ENCODE peak calls at places on chromosomes 4 and X, in eight cellular contexts. O, L, B, K, I, H, W and D are unnamed samples.

GRCh38 chrX:12383196-12383595 is 244.9 kb downstream of the FRMPD4 start:
- DNase-seq in H (no peak), I (no peak), W (no peak), O (peak), K (peak), B (no peak), L (no peak), D (no peak)

GRCh38 chr4:56786955-56787354 is 34.5 kb downstream of the SPINK2 start:
- DNase-seq in W (peak), H (no peak), I (no peak), B (peak), L (peak), K (peak), O (no peak), D (peak)

GRCh38 chr4:76755756-76756155 is 142.2 kb downstream of the SOWAHB start:
- DNase-seq in W (no peak), O (no peak), I (no peak), B (no peak), K (no peak), L (no peak), H (no peak), D (no peak)

GRCh38 chrX:97384685-97385084 is 501.0 kb downstream of the RPA4 start:
- DNase-seq in W (no peak), H (no peak), B (no peak), I (no peak), L (no peak), K (no peak), O (no peak), D (no peak)

GRCh38 chr4:53801373-53801772 is 210.1 kb upstream of the LNX1 start:
- DNase-seq in O (no peak), H (no peak), I (no peak), K (no peak), B (no peak), W (no peak), L (no peak), D (no peak)

GRCh38 chr4:99389606-99390005 is 37.1 kb upstream of the ADH1C start:
- DNase-seq in O (no peak), B (no peak), W (no peak), L (peak), K (no peak), H (no peak), I (no peak), D (no peak)

GRCh38 chr4:127997534-127998388 is 32.6 kb downstream of the ABHD18 start:
- DNase-seq in H (no peak), K (no peak), W (no peak), L (peak), O (no peak), I (no peak), B (peak), D (peak)

GRCh38 chr4:174318829-174319764 is 35.4 kb downstream of the CEP44 start:
- DNase-seq in W (no peak), L (peak), O (peak), H (peak), B (peak), I (no peak), K (peak), D (peak)

GRCh38 chrX:125694171-125694570 is 374.5 kb downstream of the TEX13C start:
- DNase-seq in B (no peak), I (no peak), O (no peak), L (no peak), H (no peak), W (no peak), K (no peak), D (no peak)

GRCh38 chr4:74441744-74442143 is 3.2 kb upstream of the AREG start:
- DNase-seq in B (no peak), H (no peak), K (no peak), I (no peak), W (no peak), L (no peak), O (no peak), D (peak)

GRCh38 chr4:70399319-70399718 is 1.6 kb downstream of the OPRPN start:
- DNase-seq in K (no peak), W (no peak), B (no peak), O (no peak), L (no peak), H (no peak), I (no peak), D (peak)

GRCh38 chr4:78596111-78596742 is 44.7 kb downstream of the ANXA3 start:
- DNase-seq in B (no peak), O (no peak), H (no peak), I (no peak), W (no peak), K (no peak), L (no peak), D (no peak)

GRCh38 chr4:1179976-1180375 is 7.6 kb upstream of the SPON2 start:
- DNase-seq in O (no peak), B (no peak), W (no peak), L (no peak), K (no peak), I (no peak), H (no peak), D (no peak)

GRCh38 chr4:1180663-1181062 is 8.3 kb upstream of the SPON2 start:
- DNase-seq in H (no peak), O (no peak), W (no peak), B (no peak), L (no peak), K (no peak), I (no peak), D (no peak)

GRCh38 chr4:1182313-1182712 is 9.9 kb upstream of the SPON2 start:
- DNase-seq in O (no peak), K (no peak), H (no peak), W (no peak), B (no peak), L (no peak), I (no peak), D (no peak)

GRCh38 chr4:1187182-1187581 is 14.8 kb upstream of the SPON2 start:
- DNase-seq in O (no peak), I (no peak), L (peak), H (no peak), W (no peak), K (no peak), B (no peak), D (no peak)

GRCh38 chr4:1183985-1184773 is 11.8 kb upstream of the SPON2 start:
- DNase-seq in B (peak), I (no peak), W (peak), O (no peak), H (no peak), L (peak), K (no peak), D (no peak)
- H3K4me3 ChIP-seq in B (no peak), I (no peak), W (no peak), O (no peak), H (no peak), L (peak), K (no peak), D (no peak)

DNA sequence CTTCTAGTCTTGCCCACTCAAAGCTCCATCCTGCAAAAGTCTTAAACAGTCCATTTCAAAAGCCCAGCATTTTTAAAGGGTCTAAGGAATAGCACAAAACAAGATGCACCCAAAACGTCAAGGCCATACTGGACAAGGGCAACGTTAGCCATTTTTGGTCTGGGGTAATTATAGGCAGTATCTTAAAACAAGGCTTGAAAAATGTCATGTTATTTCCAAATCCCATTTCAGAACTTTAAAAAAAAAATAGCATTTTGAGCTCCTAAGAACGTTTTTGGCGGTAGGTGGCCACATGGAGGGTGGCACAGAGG is 584 bp upstream of the TMEM165 start:
- DNase-seq in B (no peak), W (no peak), K (no peak), O (no peak), L (no peak), H (no peak), I (no peak), D (no peak)
- TF ChIP-seq CTCF in B (no peak), W (no peak), K (no peak), O (no peak), L (peak), H (no peak), I (peak), D (no peak)

GRCh38 chrX:17828156-17828555 is 32.9 kb downstream of the RAI2 start:
- DNase-seq in L (no peak), O (no peak), B (no peak), K (no peak), W (no peak), I (no peak), H (no peak), D (no peak)

GRCh38 chrX:17829526-17829925 is 31.6 kb downstream of the RAI2 start:
- DNase-seq in H (no peak), O (no peak), W (no peak), I (no peak), B (no peak), K (no peak), L (peak), D (no peak)

GRCh38 chrX:17824980-17825379 is 36.1 kb downstream of the RAI2 start:
- DNase-seq in B (no peak), H (no peak), L (peak), I (no peak), W (no peak), O (no peak), K (no peak), D (no peak)

GRCh38 chrX:17830211-17830610 is 30.9 kb downstream of the RAI2 start:
- DNase-seq in W (no peak), I (no peak), H (no peak), L (no peak), O (no peak), K (no peak), B (no peak), D (no peak)

DNA sequence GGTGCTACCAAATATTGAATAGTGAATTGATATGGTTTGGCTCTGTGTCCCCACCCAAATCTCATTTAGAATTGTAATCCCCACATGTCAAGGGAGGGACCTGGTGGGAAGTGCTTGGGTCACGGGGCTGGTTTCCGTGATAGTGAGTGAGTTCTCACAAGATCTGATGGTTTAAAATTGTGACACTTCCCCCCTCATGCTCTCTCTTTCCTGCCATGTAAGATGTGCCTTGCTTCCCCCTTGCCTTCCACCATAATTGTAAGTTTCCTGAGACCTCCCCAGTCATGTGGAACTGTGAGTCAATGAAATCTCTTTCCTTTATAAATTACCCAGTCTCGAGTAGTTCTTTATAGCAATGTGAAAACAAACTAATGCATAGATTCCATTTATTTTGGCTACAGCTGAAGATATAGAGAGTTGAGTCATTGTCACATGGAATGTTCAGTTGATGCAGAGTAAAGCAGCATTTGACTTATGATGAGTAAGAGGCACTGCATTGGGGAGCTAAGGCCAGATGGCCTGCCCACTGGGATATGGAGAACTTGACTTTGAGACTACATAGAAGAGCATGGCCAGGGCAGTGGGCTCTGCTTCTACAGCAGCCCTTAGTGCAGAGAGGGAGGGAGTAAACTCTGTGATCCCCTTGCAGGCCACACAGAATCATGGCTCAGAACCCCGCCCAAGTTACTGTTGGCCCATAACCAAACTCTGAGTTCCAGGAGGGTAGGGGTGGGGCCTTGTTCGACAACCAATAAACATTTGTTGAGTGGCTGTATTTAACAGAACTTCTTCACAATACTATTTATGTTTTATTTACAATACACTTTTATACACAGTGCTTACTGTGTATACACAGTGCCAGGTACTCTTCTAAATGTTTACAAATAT is 34.2 kb downstream of the RAI2 start:
- DNase-seq in L (peak), O (no peak), W (no peak), B (no peak), I (no peak), K (no peak), H (no peak), D (peak)
- H3K4me3 ChIP-seq in L (no peak), O (no peak), W (no peak), B (no peak), I (no peak), K (no peak), H (no peak), D (no peak)

GRCh38 chr4:15755321-15755750 is 22.8 kb upstream of the CD38 start:
- DNase-seq in K (no peak), L (peak), I (no peak), O (no peak), H (no peak), W (no peak), B (peak), D (peak)

GRCh38 chr4:15755781-15756180 is 22.3 kb upstream of the CD38 start:
- DNase-seq in I (no peak), O (no peak), L (no peak), H (no peak), B (no peak), W (no peak), K (no peak), D (no peak)

GRCh38 chr4:15757084-15757483 is 21.0 kb upstream of the CD38 start:
- DNase-seq in O (no peak), I (no peak), H (no peak), L (no peak), W (no peak), B (no peak), K (no peak), D (no peak)

GRCh38 chr4:15758294-15758693 is 19.8 kb upstream of the CD38 start:
- DNase-seq in O (no peak), I (no peak), B (no peak), H (no peak), K (no peak), W (no peak), L (no peak), D (no peak)

DNA sequence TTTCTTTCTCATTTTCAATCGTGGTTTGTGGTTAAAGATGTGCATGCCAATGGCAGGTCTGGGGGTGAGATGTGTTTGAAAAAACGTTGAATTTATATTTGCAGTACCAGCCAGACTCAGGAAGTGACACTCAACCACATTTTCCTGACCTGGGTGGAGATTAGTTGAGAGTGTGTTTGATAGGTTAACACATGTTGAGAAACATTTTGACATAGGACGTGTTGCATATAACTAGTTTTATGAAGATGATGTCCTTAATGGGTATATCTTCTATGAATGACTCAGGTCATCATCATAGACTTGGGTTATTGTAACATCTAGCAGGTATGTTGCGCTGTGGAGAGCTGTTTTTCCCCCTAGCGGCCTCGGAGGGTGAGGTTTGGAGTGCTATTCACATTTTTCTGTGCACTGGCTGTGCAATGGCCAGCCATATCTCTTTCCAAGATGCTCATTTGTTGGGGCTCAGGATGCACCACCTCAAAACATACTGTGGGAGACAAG is 21.7 kb upstream of the CD38 start:
- DNase-seq in I (no peak), O (no peak), K (no peak), L (peak), H (peak), B (peak), W (no peak), D (peak)
- TF ChIP-seq CTCF in I (no peak), O (no peak), K (no peak), L (no peak), H (peak), B (peak), W (peak), D (peak)

GRCh38 chr4:15961778-15962510 is 1.0 kb downstream of the FGFBP2 start:
- DNase-seq in H (no peak), L (no peak), B (no peak), K (no peak), I (no peak), W (no peak), O (no peak), D (no peak)
- H3K4me3 ChIP-seq in H (no peak), L (no peak), B (no peak), K (no peak), I (no peak), W (no peak), O (no peak), D (no peak)

GRCh38 chr4:186935881-186936280 is 212.2 kb upstream of the FAT1 start:
- DNase-seq in L (no peak), K (no peak), H (no peak), O (no peak), B (no peak), I (no peak), W (no peak), D (peak)

GRCh38 chr4:186934841-186935443 is 211.3 kb upstream of the FAT1 start:
- DNase-seq in L (no peak), W (no peak), H (no peak), B (no peak), O (no peak), K (no peak), I (no peak), D (peak)

GRCh38 chr4:186934255-186934654 is 210.6 kb upstream of the FAT1 start:
- DNase-seq in L (no peak), H (no peak), W (no peak), K (no peak), O (no peak), I (no peak), B (no peak), D (no peak)

GRCh38 chr4:186939226-186939625 is 215.6 kb upstream of the FAT1 start:
- DNase-seq in O (no peak), H (no peak), B (no peak), W (no peak), K (peak), L (no peak), I (no peak), D (no peak)

DNA sequence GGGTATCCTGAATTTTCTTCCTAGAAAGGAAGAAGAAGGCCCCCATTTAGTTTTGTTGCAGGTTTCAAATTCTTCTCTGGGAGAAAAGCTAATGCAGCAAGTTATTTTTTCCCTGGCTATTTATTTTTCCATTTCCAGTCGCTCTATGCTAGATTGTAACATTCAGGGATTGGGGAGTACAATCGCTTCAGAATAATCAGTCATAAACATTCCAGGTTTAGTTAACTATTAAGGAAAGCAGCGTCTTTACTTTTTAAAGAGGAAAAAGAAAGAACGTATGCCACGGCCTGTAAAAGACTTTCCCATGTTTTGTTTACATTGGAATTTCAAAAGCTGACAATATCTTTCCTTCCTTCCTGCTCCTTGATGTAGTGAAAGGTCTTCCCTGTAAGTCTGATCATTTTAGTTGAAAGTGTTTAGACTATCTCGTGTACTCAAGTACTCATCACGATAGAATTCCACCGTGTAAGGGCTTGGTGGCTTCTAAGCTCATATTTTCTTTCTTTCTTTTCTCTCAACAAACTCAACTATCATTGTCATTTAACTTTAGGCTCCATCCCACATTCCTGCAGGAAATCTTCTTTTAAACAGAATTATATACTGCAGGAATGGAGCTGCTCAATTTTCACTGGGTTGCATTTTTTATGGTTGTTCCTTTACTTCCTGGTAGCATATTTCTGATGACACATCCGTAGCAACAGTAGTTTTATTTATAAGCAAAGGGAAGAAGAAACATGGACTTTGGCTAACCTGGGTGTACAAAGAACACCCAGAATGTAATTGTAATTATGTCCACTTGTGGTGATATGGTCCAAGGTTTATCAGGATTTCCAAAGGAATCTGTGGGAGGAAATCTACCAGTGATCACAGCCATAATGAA is 213.1 kb upstream of the FAT1 start:
- DNase-seq in L (peak), H (peak), O (no peak), I (peak), W (no peak), K (no peak), B (peak), D (peak)
- TF ChIP-seq CTCF in L (peak), H (peak), O (no peak), I (peak), W (no peak), K (no peak), B (peak), D (peak)

GRCh38 chrX:152206426-152206825 is 68.0 kb upstream of the MAGEA10 start:
- DNase-seq in B (no peak), I (no peak), H (no peak), W (no peak), O (no peak), L (no peak), K (no peak), D (no peak)
- H3K4me3 ChIP-seq in B (no peak), I (no peak), H (no peak), W (no peak), O (no peak), L (no peak), K (no peak), D (no peak)

DNA sequence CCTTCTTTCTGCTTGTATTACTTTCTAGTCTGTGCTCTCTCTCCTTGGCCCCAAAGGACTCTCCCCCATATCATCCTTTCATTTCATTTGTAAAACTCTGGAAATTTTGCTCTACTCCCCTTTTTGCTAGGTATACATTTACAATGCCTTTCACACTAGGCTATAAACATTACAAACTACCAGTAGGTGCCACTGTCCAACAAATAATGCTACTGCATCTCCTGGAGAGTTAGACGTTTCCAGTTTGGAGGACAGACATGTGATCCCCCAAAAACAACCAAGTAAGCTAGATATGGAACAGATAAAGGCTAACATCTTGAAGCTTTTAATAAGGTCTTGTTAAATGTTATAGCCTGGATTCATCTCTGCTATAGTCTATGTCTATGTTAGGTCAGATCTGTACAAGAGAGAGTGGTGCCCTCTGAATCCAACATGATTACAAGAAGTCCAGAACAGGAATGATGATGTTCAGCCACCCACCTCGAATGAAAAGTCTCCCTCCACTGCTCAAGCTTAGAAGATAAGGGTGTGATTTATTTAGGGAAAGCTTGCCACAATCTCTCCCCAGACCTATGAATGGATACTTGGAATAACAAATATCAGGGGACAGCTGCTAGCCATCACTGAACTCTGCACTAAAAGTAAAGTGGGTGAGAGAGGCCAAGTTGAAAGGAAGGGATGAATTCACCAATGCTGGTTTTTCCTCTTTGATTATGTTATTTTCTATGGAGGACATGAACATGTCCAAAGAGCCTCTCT is 14.3 kb downstream of the CBR4 start:
- DNase-seq in B (peak), I (no peak), O (peak), W (no peak), L (peak), K (peak), H (no peak), D (peak)
- TF ChIP-seq CTCF in B (peak), I (peak), O (peak), W (peak), L (no peak), K (peak), H (peak), D (peak)